ENCODE peak calls at places on chromosome 6, in six cellular contexts. One of them, this sample, is unnamed.

GRCh38 chr6:144063246-144063743 is 32.1 kb downstream of the SF3B5 start:
- DNase-seq in heart right ventricle: no peak
- DNase-seq in endothelial cell of umbilical vein: no peak
- DNase-seq in MCF 10A: no peak
- DNase-seq in Caco-2: peak; percentile 6
- DNase-seq in prostate gland: peak; percentile 9
- DNase-seq in this sample: no peak

GRCh38 chr6:52420668-52421358 is 671 bp downstream of the EFHC1 start:
- DNase-seq in endothelial cell of umbilical vein: no peak
- DNase-seq in prostate gland: peak; percentile 17
- DNase-seq in Caco-2: peak; percentile 58
- DNase-seq in heart right ventricle: no peak
- DNase-seq in MCF 10A: peak; percentile 41
- DNase-seq in this sample: no peak

GRCh38 chr6:11938285-11938890 is 73.7 kb upstream of the HIVEP1 start:
- DNase-seq in endothelial cell of umbilical vein: peak; percentile 92
- DNase-seq in MCF 10A: no peak
- DNase-seq in prostate gland: peak; percentile 53
- DNase-seq in heart right ventricle: no peak
- DNase-seq in Caco-2: no peak
- DNase-seq in this sample: no peak

GRCh38 chr6:95071464-95071863 is 505.9 kb upstream of the MANEA start:
- DNase-seq in heart right ventricle: no peak
- DNase-seq in MCF 10A: no peak
- DNase-seq in prostate gland: no peak
- DNase-seq in Caco-2: no peak
- DNase-seq in endothelial cell of umbilical vein: no peak
- DNase-seq in this sample: no peak

GRCh38 chr6:149076355-149076734 is 241.2 kb upstream of the TAB2 start:
- DNase-seq in MCF 10A: peak; percentile 35
- DNase-seq in endothelial cell of umbilical vein: no peak
- DNase-seq in heart right ventricle: no peak
- DNase-seq in prostate gland: no peak
- DNase-seq in Caco-2: no peak
- DNase-seq in this sample: no peak

GRCh38 chr6:15434823-15435380 is 189.0 kb downstream of the JARID2 start:
- DNase-seq in heart right ventricle: no peak
- DNase-seq in endothelial cell of umbilical vein: no peak
- DNase-seq in Caco-2: no peak
- DNase-seq in MCF 10A: no peak
- DNase-seq in prostate gland: no peak
- DNase-seq in this sample: no peak

GRCh38 chr6:82283771-82284420 is 36.4 kb upstream of the IBTK start:
- DNase-seq in heart right ventricle: no peak
- DNase-seq in MCF 10A: no peak
- DNase-seq in endothelial cell of umbilical vein: no peak
- DNase-seq in Caco-2: no peak
- DNase-seq in prostate gland: no peak
- DNase-seq in this sample: no peak

GRCh38 chr6:43509142-43509983 is 783 bp downstream of the LRRC73 start:
- DNase-seq in heart right ventricle: no peak
- DNase-seq in MCF 10A: no peak
- DNase-seq in prostate gland: no peak
- DNase-seq in Caco-2: peak; percentile 31
- DNase-seq in endothelial cell of umbilical vein: no peak
- DNase-seq in this sample: no peak

GRCh38 chr6:115544765-115545409 is 515.8 kb downstream of the FRK start:
- DNase-seq in Caco-2: peak; percentile 1
- DNase-seq in heart right ventricle: no peak
- DNase-seq in MCF 10A: no peak
- DNase-seq in prostate gland: no peak
- DNase-seq in endothelial cell of umbilical vein: no peak
- DNase-seq in this sample: no peak

GRCh38 chr6:100468966-100469859 is 4.5 kb upstream of the SIM1 start:
- DNase-seq in endothelial cell of umbilical vein: no peak
- DNase-seq in prostate gland: no peak
- DNase-seq in MCF 10A: no peak
- DNase-seq in Caco-2: no peak
- DNase-seq in heart right ventricle: no peak
- DNase-seq in this sample: no peak

GRCh38 chr6:114739656-114740055 is 396.8 kb upstream of the HS3ST5 start:
- DNase-seq in Caco-2: no peak
- DNase-seq in prostate gland: no peak
- DNase-seq in heart right ventricle: no peak
- DNase-seq in MCF 10A: peak; percentile 17
- DNase-seq in endothelial cell of umbilical vein: no peak
- DNase-seq in this sample: no peak

DNA sequence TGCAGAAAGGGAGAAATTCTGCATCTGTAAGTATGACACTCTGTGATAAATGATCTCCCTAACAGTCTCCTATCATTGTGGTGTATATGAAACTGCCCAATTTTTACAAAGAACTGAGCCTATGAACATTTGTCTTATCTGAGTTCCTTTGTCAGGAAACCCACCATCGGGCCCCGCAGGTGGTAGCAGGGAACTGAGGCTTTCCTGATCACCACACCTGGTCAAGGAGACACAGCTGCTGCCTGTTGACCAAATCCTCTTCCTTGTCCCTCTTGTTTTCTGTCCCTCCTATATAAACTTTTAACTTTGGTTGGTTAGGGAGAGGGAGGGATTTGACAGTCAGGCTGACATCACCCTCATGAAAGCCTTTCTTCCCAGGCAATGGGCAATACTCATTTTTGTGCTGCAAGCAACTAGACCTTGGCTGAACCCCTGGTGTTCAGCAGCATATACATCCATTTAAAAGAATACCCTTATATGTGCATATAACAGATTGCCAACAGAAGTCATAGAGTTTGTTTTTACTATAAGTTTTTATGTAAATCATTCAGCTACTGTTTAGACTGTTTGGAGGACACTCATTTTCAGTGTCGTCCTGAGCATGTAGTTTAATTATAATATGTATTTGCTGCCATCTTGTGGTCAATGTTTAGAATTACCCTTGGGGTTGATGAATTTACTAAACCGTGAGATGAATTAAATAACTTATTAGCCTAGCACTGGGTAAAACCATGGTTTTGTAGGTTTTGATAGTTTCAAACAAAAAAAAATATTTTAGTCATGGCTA is 17.0 kb downstream of the CRISP1 start:
- DNase-seq in heart right ventricle: no peak
- DNase-seq in endothelial cell of umbilical vein: peak; percentile 47
- DNase-seq in prostate gland: peak; percentile 7
- DNase-seq in MCF 10A: peak; percentile 55
- DNase-seq in Caco-2: peak; percentile 30
- DNase-seq in this sample: no peak
- TF ChIP-seq CTCF in heart right ventricle: peak; percentile 78
- TF ChIP-seq CTCF in endothelial cell of umbilical vein: peak; percentile 9
- TF ChIP-seq CTCF in prostate gland: peak; percentile 81
- TF ChIP-seq CTCF in MCF 10A: peak; percentile 54
- TF ChIP-seq CTCF in Caco-2: peak; percentile 27
- TF ChIP-seq CTCF in this sample: peak; percentile 63

GRCh38 chr6:31585531-31585930 is 546 bp upstream of the LST1 start:
- DNase-seq in MCF 10A: peak; percentile 29
- DNase-seq in endothelial cell of umbilical vein: no peak
- DNase-seq in prostate gland: no peak
- DNase-seq in heart right ventricle: no peak
- DNase-seq in Caco-2: no peak
- DNase-seq in this sample: no peak
- TF ChIP-seq CTCF in MCF 10A: peak; percentile 33
- TF ChIP-seq CTCF in endothelial cell of umbilical vein: peak; percentile 35
- TF ChIP-seq CTCF in prostate gland: no peak
- TF ChIP-seq CTCF in heart right ventricle: no peak
- TF ChIP-seq CTCF in Caco-2: peak; percentile 23
- TF ChIP-seq CTCF in this sample: no peak

DNA sequence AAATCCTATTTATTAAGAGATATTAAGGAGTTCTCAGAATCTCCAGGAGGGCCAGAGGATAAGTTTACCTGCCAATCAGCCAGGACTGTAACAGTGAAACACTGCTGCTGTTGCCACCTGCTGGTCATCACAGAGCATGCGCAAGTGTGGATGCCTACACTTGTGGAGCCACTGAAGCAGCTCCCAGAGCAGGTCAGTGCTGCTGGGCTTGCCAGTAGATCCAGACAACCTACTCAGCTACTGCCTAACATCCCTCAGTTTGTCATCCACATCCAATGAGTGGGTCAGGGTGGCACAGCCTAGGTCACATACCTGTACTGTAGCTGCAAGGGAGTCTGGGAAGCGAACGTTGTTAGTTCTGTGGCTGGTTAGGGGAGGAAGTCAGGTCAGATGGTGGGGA is 18.3 kb upstream of the NHSL1 start:
- DNase-seq in endothelial cell of umbilical vein: peak; percentile 35
- DNase-seq in Caco-2: peak; percentile 35
- DNase-seq in heart right ventricle: peak; percentile 22
- DNase-seq in MCF 10A: peak; percentile 54
- DNase-seq in prostate gland: peak; percentile 31
- DNase-seq in this sample: no peak
- TF ChIP-seq CTCF in endothelial cell of umbilical vein: peak; percentile 77
- TF ChIP-seq CTCF in Caco-2: peak; percentile 40
- TF ChIP-seq CTCF in heart right ventricle: peak; percentile 66
- TF ChIP-seq CTCF in MCF 10A: peak; percentile 56
- TF ChIP-seq CTCF in prostate gland: peak; percentile 62
- TF ChIP-seq CTCF in this sample: peak; percentile 75

GRCh38 chr6:117167520-117168271 is 97.7 kb upstream of the VGLL2 start:
- DNase-seq in Caco-2: no peak
- DNase-seq in MCF 10A: peak; percentile 90
- DNase-seq in endothelial cell of umbilical vein: no peak
- DNase-seq in prostate gland: peak; percentile 37
- DNase-seq in heart right ventricle: no peak
- DNase-seq in this sample: peak; percentile 69
- TF ChIP-seq CTCF in Caco-2: peak; percentile 1
- TF ChIP-seq CTCF in MCF 10A: no peak
- TF ChIP-seq CTCF in endothelial cell of umbilical vein: no peak
- TF ChIP-seq CTCF in prostate gland: peak; percentile 8
- TF ChIP-seq CTCF in heart right ventricle: no peak
- TF ChIP-seq CTCF in this sample: no peak

GRCh38 chr6:101527467-101527866 is 134.0 kb downstream of the GRIK2 start:
- DNase-seq in Caco-2: no peak
- DNase-seq in MCF 10A: no peak
- DNase-seq in heart right ventricle: no peak
- DNase-seq in endothelial cell of umbilical vein: no peak
- DNase-seq in prostate gland: no peak
- DNase-seq in this sample: no peak

GRCh38 chr6:101534386-101534785 is 140.9 kb downstream of the GRIK2 start:
- DNase-seq in endothelial cell of umbilical vein: no peak
- DNase-seq in prostate gland: no peak
- DNase-seq in MCF 10A: no peak
- DNase-seq in heart right ventricle: no peak
- DNase-seq in Caco-2: no peak
- DNase-seq in this sample: no peak

GRCh38 chr6:101534821-101535220 is 141.3 kb downstream of the GRIK2 start:
- DNase-seq in Caco-2: no peak
- DNase-seq in MCF 10A: no peak
- DNase-seq in endothelial cell of umbilical vein: no peak
- DNase-seq in heart right ventricle: no peak
- DNase-seq in prostate gland: no peak
- DNase-seq in this sample: no peak

DNA sequence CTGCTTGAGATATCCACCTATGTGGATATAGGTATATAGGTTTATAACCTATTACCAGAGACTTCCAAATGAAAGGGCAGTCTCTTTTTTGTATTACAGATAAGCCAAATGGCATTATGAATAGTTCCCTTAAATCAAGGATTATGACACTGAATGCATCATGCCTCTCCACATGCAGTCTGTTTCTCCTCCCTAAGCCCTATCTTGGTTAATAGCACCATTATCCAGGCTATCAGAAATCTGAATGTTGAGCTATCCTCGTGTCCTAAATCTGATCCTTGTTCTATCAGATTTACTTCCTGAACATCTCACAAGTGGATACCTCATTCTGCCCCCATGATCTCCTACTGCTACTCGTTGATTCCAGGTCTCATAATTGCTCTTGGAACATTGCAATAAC is 138.0 kb downstream of the GRIK2 start:
- DNase-seq in prostate gland: no peak
- DNase-seq in endothelial cell of umbilical vein: no peak
- DNase-seq in heart right ventricle: no peak
- DNase-seq in MCF 10A: no peak
- DNase-seq in Caco-2: no peak
- DNase-seq in this sample: no peak
- TF ChIP-seq CTCF in prostate gland: no peak
- TF ChIP-seq CTCF in endothelial cell of umbilical vein: no peak
- TF ChIP-seq CTCF in heart right ventricle: no peak
- TF ChIP-seq CTCF in MCF 10A: no peak
- TF ChIP-seq CTCF in Caco-2: no peak
- TF ChIP-seq CTCF in this sample: no peak

GRCh38 chr6:168294901-168295300 is 24.7 kb downstream of the DACT2 start:
- DNase-seq in MCF 10A: no peak
- DNase-seq in Caco-2: no peak
- DNase-seq in heart right ventricle: no peak
- DNase-seq in endothelial cell of umbilical vein: no peak
- DNase-seq in prostate gland: no peak
- DNase-seq in this sample: no peak
- TF ChIP-seq CTCF in MCF 10A: no peak
- TF ChIP-seq CTCF in Caco-2: no peak
- TF ChIP-seq CTCF in heart right ventricle: no peak
- TF ChIP-seq CTCF in endothelial cell of umbilical vein: no peak
- TF ChIP-seq CTCF in prostate gland: no peak
- TF ChIP-seq CTCF in this sample: no peak

GRCh38 chr6:129903082-129903481 is 42.0 kb upstream of the TMEM244 start:
- DNase-seq in endothelial cell of umbilical vein: no peak
- DNase-seq in heart right ventricle: no peak
- DNase-seq in Caco-2: no peak
- DNase-seq in prostate gland: no peak
- DNase-seq in MCF 10A: no peak
- DNase-seq in this sample: no peak
- TF ChIP-seq CTCF in endothelial cell of umbilical vein: no peak
- TF ChIP-seq CTCF in heart right ventricle: no peak
- TF ChIP-seq CTCF in Caco-2: no peak
- TF ChIP-seq CTCF in prostate gland: no peak
- TF ChIP-seq CTCF in MCF 10A: no peak
- TF ChIP-seq CTCF in this sample: no peak